ENCODE peak calls at places on chromosomes 5 and 9, in seven cellular contexts. X, M, C, S, L, F and G are unnamed samples. For H3K27me3 and H3K9me3, the result is how much of the 10 kb centered on the place peaks cover.

GRCh38 chr5:173512637-173513435 is 103.6 kb downstream of the BOD1 start:
- DNase-seq in X (no peak), M (no peak), C (no peak), S (no peak), L (no peak), F (no peak), G (no peak)

GRCh38 chr5:399296-400281 is 43.4 kb upstream of the EXOC3 start:
- DNase-seq in X (peak), M (peak), C (no peak), S (peak), L (peak), F (peak), G (peak)

GRCh38 chr5:85049020-85049419 is 664.3 kb upstream of the EDIL3 start:
- DNase-seq in X (peak), M (no peak), C (no peak), S (peak), L (no peak), F (peak), G (no peak)

GRCh38 chr5:67971223-67971830 is 244.2 kb upstream of the PIK3R1 start:
- DNase-seq in X (no peak), M (peak), C (no peak), S (peak), L (no peak), F (no peak), G (peak)

GRCh38 chr5:13217636-13218035 is 726.9 kb downstream of the DNAH5 start:
- DNase-seq in X (no peak), M (no peak), C (no peak), S (no peak), L (no peak), F (no peak), G (no peak)

GRCh38 chr5:132661231-132662003 is 3.4 kb downstream of the IL13 start:
- DNase-seq in X (no peak), M (no peak), C (no peak), S (no peak), L (no peak), F (no peak), G (no peak)

GRCh38 chr5:14463629-14464028 is 118.0 kb upstream of the OTULINL start:
- DNase-seq in X (no peak), M (peak), C (no peak), S (peak), L (no peak), F (no peak), G (no peak)

GRCh38 chr5:62206150-62206829 is 99.7 kb upstream of the KIF2A start:
- DNase-seq in X (peak), M (no peak), C (no peak), S (peak), L (no peak), F (no peak), G (no peak)

GRCh38 chr5:100539519-100539918 is 4.3 kb downstream of the FAM174A start:
- DNase-seq in X (no peak), M (no peak), C (no peak), S (no peak), L (no peak), F (no peak), G (no peak)

GRCh38 chr5:44318883-44319282 is 70.3 kb downstream of the FGF10 start:
- DNase-seq in X (no peak), M (no peak), C (no peak), S (no peak), L (no peak), F (no peak), G (no peak)

GRCh38 chr9:17613723-17614122 is 34.9 kb downstream of the SH3GL2 start:
- DNase-seq in X (no peak), M (no peak), C (no peak), S (peak), L (no peak), F (no peak), G (no peak)

GRCh38 chr5:59079622-59080620 is 497.0 kb downstream of the RAB3C start:
- DNase-seq in X (no peak), M (no peak), C (no peak), S (peak), L (no peak), F (no peak), G (no peak)

GRCh38 chr5:135025730-135026644 is 8.0 kb downstream of the PITX1 start:
- DNase-seq in X (no peak), M (no peak), C (no peak), S (no peak), L (no peak), F (no peak), G (peak)

GRCh38 chr9:76988941-76989340 is 30.5 kb upstream of the FOXB2 start:
- DNase-seq in X (no peak), M (no peak), C (no peak), S (no peak), L (no peak), F (no peak), G (no peak)
- H3K27me3 ChIP-seq in X (under half), M (under half), C (under half), S (under half), L (under half), F (under half), G (under half)

GRCh38 chr5:54754878-54755277 is 230.5 kb downstream of the ESM1 start:
- DNase-seq in X (no peak), M (no peak), C (no peak), S (no peak), L (no peak), F (no peak), G (no peak)
- H3K27ac ChIP-seq in X (no peak), M (no peak), C (no peak), S (no peak), L (no peak), F (no peak), G (no peak)

GRCh38 chr5:179262126-179262920 is 82.9 kb downstream of the ADAMTS2 start:
- DNase-seq in X (no peak), M (peak), C (no peak), S (no peak), L (no peak), F (no peak), G (peak)
- H3K9me3 ChIP-seq in X (under half), M (under half), C (under half), S (under half), L (under half), F (under half), G (under half)

DNA sequence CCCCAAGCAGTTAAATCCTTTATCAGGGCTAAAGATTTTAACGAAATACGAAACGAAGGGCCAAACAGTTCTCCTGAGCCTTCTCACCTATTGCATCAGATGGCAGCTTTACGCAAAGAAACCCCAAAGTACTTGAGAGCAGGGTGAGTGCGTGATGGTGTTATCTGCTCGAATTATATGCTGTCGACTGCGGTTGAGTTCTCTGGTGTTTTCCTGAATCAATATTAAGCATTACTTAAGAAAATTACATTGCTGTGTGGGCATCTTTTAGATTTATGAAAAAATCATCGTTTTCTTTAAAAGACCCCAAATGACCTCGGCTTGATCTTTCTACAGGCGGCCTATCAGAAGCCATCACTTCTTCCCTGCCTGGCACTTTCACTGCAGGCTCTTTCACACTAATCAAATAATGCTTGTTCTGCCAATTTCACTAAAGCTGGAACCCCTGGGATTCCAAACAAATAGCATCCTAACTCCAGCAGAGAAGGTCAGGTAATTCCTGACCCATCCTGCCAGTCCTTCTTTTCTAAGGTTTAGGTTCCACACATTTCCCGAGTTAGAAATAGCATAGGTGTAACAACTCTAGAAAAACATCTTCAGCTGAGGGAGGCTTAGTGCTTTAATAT is 1.7 kb downstream of the UBE2QL1 start:
- DNase-seq in X (no peak), M (no peak), C (no peak), S (no peak), L (no peak), F (no peak), G (no peak)
- H3K27me3 ChIP-seq in X (under half), M (under half), C (under half), S (under half), L (under half), F (half or more), G (under half)

GRCh38 chr9:34492051-34492450 is 30.7 kb downstream of the ENHO start:
- DNase-seq in X (no peak), M (no peak), C (no peak), S (no peak), L (no peak), F (no peak), G (no peak)
- H3K27ac ChIP-seq in X (no peak), M (no peak), C (no peak), S (no peak), L (no peak), F (no peak), G (no peak)

GRCh38 chr9:24011206-24011605 is 185.2 kb upstream of the ELAVL2 start:
- DNase-seq in X (no peak), M (no peak), C (no peak), S (no peak), L (no peak), F (no peak), G (no peak)

DNA sequence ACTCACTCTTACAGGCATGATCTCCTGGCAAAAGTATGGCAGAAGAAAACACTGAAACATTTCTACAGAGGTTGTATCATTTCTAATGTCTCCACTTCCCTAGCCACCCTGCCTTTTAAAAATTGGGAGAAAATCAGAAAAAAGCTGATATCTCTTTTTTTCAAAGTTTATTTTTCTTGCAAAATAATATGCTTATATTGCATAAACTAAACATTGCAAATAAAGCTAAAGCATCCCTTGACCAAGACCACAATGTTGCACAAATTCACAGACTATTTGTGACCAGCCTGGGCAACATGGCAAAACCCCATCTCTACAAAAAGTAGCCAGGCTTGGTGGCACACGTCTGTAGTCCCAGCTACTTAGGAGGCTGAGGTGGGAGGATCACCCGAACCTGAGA is 183.3 kb upstream of the ELAVL2 start:
- DNase-seq in X (no peak), M (no peak), C (no peak), S (no peak), L (no peak), F (no peak), G (no peak)
- H3K9me3 ChIP-seq in X (under half), M (under half), C (under half), S (under half), L (under half), F (under half), G (under half)

GRCh38 chr5:181076920-181077319 is 36.9 kb downstream of the BTNL9 start:
- DNase-seq in X (no peak), M (no peak), C (no peak), S (no peak), L (no peak), F (no peak), G (no peak)
- H3K27me3 ChIP-seq in X (under half), M (under half), C (under half), S (under half), L (under half), F (half or more), G (under half)

GRCh38 chr9:38073882-38074281 is 4.9 kb upstream of the SHB start:
- DNase-seq in X (no peak), M (no peak), C (no peak), S (no peak), L (no peak), F (no peak), G (no peak)

GRCh38 chr9:38068866-38069628 is at the start of gene SHB:
- DNase-seq in X (no peak), M (peak), C (peak), S (peak), L (peak), F (peak), G (peak)

GRCh38 chr9:38079410-38080105 is 10.5 kb upstream of the SHB start:
- DNase-seq in X (no peak), M (peak), C (no peak), S (peak), L (no peak), F (no peak), G (peak)

GRCh38 chr9:38075272-38075671 is 6.2 kb upstream of the SHB start:
- DNase-seq in X (no peak), M (no peak), C (no peak), S (no peak), L (no peak), F (no peak), G (no peak)

GRCh38 chr9:38074441-38074943 is 5.5 kb upstream of the SHB start:
- DNase-seq in X (no peak), M (peak), C (no peak), S (peak), L (no peak), F (no peak), G (no peak)
- H3K27ac ChIP-seq in X (no peak), M (peak), C (no peak), S (no peak), L (no peak), F (peak), G (peak)